ENCODE peak calls at places on chromosomes 4 and X, in nine cellular contexts. L is GOT3; H is CD8-positive, alpha-beta memory T cell; V is epithelial cell of esophagus; E is islet precursor cell; Q is WERI-Rb-1; C is HuH-7; D is CD4-positive, alpha-beta T cell; B is dorsolateral prefrontal cortex. G is an unnamed sample.

GRCh38 chr4:30757357-30757756 is 37.2 kb downstream of the PCDH7 start:
- DNase-seq in L (no peak), H (no peak), V (peak), E (no peak), Q (no peak), C (no peak), D (no peak), B (no peak), G (no peak)

GRCh38 chrX:8139713-8140112 is 31.4 kb downstream of the VCX2 start:
- DNase-seq in L (peak), H (no peak), V (peak), E (peak), Q (no peak), C (no peak), D (no peak), B (no peak), G (no peak)

GRCh38 chr4:113636438-113636818 is 125.1 kb downstream of the CAMK2D start:
- DNase-seq in L (no peak), H (peak), V (no peak), E (no peak), Q (no peak), C (no peak), D (no peak), B (no peak), G (peak)

GRCh38 chr4:24473309-24473721 is 111.0 kb downstream of the DHX15 start:
- DNase-seq in L (no peak), H (no peak), V (peak), E (peak), Q (peak), C (peak), D (no peak), B (peak), G (no peak)

GRCh38 chr4:134189949-134190348 is 11.6 kb downstream of the PABPC4L start:
- DNase-seq in L (no peak), H (no peak), V (no peak), E (no peak), Q (no peak), C (no peak), D (no peak), B (no peak), G (no peak)

GRCh38 chrX:68183612-68184214 is 249.6 kb downstream of the OPHN1 start:
- DNase-seq in L (no peak), H (no peak), V (peak), E (no peak), Q (peak), C (no peak), D (no peak), B (no peak), G (no peak)

GRCh38 chr4:158172196-158172557 is 648 bp downstream of the GASK1B start:
- DNase-seq in L (no peak), H (no peak), V (peak), E (no peak), Q (no peak), C (no peak), D (no peak), B (no peak), G (no peak)

GRCh38 chrX:70454441-70455365 is 10.1 kb downstream of the DLG3 start:
- DNase-seq in L (no peak), H (peak), V (peak), E (peak), Q (peak), C (peak), D (no peak), B (peak), G (peak)

GRCh38 chr4:163109967-163110366 is 56.7 kb downstream of the NAF1 start:
- DNase-seq in L (no peak), H (no peak), V (no peak), E (no peak), Q (no peak), C (no peak), D (no peak), B (no peak), G (no peak)

GRCh38 chrX:18769812-18770573 is 62.5 kb downstream of the PPEF1 start:
- DNase-seq in L (no peak), H (no peak), V (no peak), E (no peak), Q (no peak), C (no peak), D (no peak), B (no peak), G (no peak)

GRCh38 chrX:19514791-19515614 is at the start of gene MAP3K15:
- DNase-seq in L (no peak), H (no peak), V (peak), E (peak), Q (peak), C (peak), D (no peak), B (no peak), G (peak)

GRCh38 chrX:11606408-11606807 is 59.3 kb downstream of the ARHGAP6 start:
- DNase-seq in L (no peak), H (no peak), V (no peak), E (no peak), Q (no peak), C (no peak), D (no peak), B (no peak), G (no peak)

GRCh38 chr4:52664479-52664878 is 5.4 kb upstream of the USP46 start:
- DNase-seq in L (no peak), H (no peak), V (no peak), E (no peak), Q (no peak), C (no peak), D (no peak), B (no peak), G (no peak)

GRCh38 chr4:123921339-123921738 is 524.7 kb downstream of the SPRY1 start:
- DNase-seq in L (no peak), H (no peak), V (no peak), E (no peak), Q (no peak), C (no peak), D (no peak), B (no peak), G (no peak)

GRCh38 chr4:152696764-152697250 is 17.0 kb upstream of the TMEM154 start:
- DNase-seq in L (no peak), H (peak), V (peak), E (no peak), Q (no peak), C (no peak), D (peak), B (no peak), G (peak)

GRCh38 chr4:161188578-161188977 is 975.2 kb downstream of the FSTL5 start:
- DNase-seq in L (no peak), H (no peak), V (no peak), E (no peak), Q (no peak), C (no peak), D (no peak), B (no peak), G (no peak)

GRCh38 chrX:41824551-41824950 is 98.8 kb downstream of the CASK start:
- DNase-seq in L (no peak), H (no peak), V (peak), E (peak), Q (no peak), C (no peak), D (no peak), B (no peak), G (no peak)

GRCh38 chrX:132227383-132228112 is 8.3 kb upstream of the RAP2C start:
- DNase-seq in L (peak), H (no peak), V (peak), E (no peak), Q (no peak), C (no peak), D (no peak), B (no peak), G (no peak)

GRCh38 chrX:49273181-49273727 is 3.7 kb downstream of the PPP1R3F start:
- DNase-seq in L (no peak), H (peak), V (no peak), E (peak), Q (no peak), C (no peak), D (no peak), B (no peak), G (peak)

GRCh38 chr4:155666701-155667537 is at the start of gene GUCY1A1:
- DNase-seq in L (no peak), H (peak), V (peak), E (peak), Q (peak), C (no peak), D (no peak), B (peak), G (no peak)

GRCh38 chrX:15447985-15448639 is 45.0 kb downstream of the PIR start:
- DNase-seq in L (no peak), H (no peak), V (no peak), E (no peak), Q (no peak), C (no peak), D (no peak), B (no peak), G (no peak)

GRCh38 chr4:137641554-137641953 is 109.3 kb upstream of the PCDH18 start:
- DNase-seq in L (no peak), H (no peak), V (no peak), E (no peak), Q (no peak), C (no peak), D (no peak), B (no peak), G (no peak)

GRCh38 chr4:3729188-3729884 is 36.8 kb upstream of the ADRA2C start:
- DNase-seq in L (no peak), H (no peak), V (no peak), E (no peak), Q (no peak), C (no peak), D (no peak), B (no peak), G (no peak)

GRCh38 chrX:155959018-155959587 is 38.4 kb upstream of the IL9R start:
- DNase-seq in L (no peak), H (no peak), V (no peak), E (no peak), Q (no peak), C (no peak), D (no peak), B (no peak), G (no peak)

GRCh38 chrX:150842198-150842553 is 56.3 kb downstream of the CD99L2 start:
- DNase-seq in L (no peak), H (no peak), V (no peak), E (no peak), Q (no peak), C (no peak), D (no peak), B (no peak), G (no peak)

GRCh38 chrX:1591863-1592127 is 391 bp downstream of the AKAP17A start:
- DNase-seq in L (no peak), H (no peak), V (no peak), E (peak), Q (no peak), C (no peak), D (no peak), B (no peak), G (no peak)

GRCh38 chr4:152581536-152582160 is 45.8 kb upstream of the FBXW7 start:
- DNase-seq in L (no peak), H (no peak), V (no peak), E (no peak), Q (no peak), C (peak), D (no peak), B (no peak), G (no peak)

GRCh38 chr4:19063662-19064061 is 1042.1 kb upstream of the LCORL start:
- DNase-seq in L (no peak), H (no peak), V (no peak), E (no peak), Q (no peak), C (no peak), D (no peak), B (no peak), G (no peak)

GRCh38 chr4:6324999-6325790 is 55.5 kb downstream of the WFS1 start:
- DNase-seq in L (no peak), H (no peak), V (peak), E (no peak), Q (no peak), C (no peak), D (no peak), B (no peak), G (no peak)